ENCODE peak calls at places on chromosomes 4 and X, in seven cellular contexts. Y is breast epithelium, Q is cardiac muscle cell, O is left ventricle myocardium inferior, E is transverse colon, F is testis, J is stomach. L is an unnamed sample.

GRCh38 chrX:150587585-150588503 is 19.4 kb downstream of the MTM1 start:
- DNase-seq in Y (no peak), Q (peak; percentile 46), O (no peak), E (no peak), F (no peak), J (no peak), L (peak; percentile 54)

GRCh38 chrX:20595928-20596550 is 329.3 kb upstream of the RPS6KA3 start:
- DNase-seq in Y (no peak), Q (peak; percentile 25), O (no peak), E (no peak), F (no peak), J (no peak), L (no peak)

GRCh38 chr4:145179201-145179860 is 1.1 kb downstream of the OTUD4 start:
- DNase-seq in Y (peak; percentile 57), Q (peak; percentile 63), O (peak; percentile 80), E (peak; percentile 85), F (peak; percentile 82), J (peak; percentile 79), L (peak; percentile 80)

GRCh38 chr4:168558587-168558986 is 61.7 kb downstream of the PALLD start:
- DNase-seq in Y (no peak), Q (peak; percentile 68), O (no peak), E (no peak), F (no peak), J (no peak), L (no peak)

GRCh38 chr4:36385951-36386561 is 104.6 kb downstream of the DTHD1 start:
- DNase-seq in Y (no peak), Q (no peak), O (no peak), E (peak; percentile 11), F (no peak), J (no peak), L (no peak)

GRCh38 chrX:147749308-147749707 is 162.4 kb upstream of the FMR1 start:
- DNase-seq in Y (no peak), Q (no peak), O (no peak), E (no peak), F (no peak), J (no peak), L (no peak)

GRCh38 chrX:135000516-135000915 is 9.7 kb downstream of the SMIM10 start:
- DNase-seq in Y (no peak), Q (no peak), O (no peak), E (no peak), F (no peak), J (no peak), L (no peak)

GRCh38 chr4:120809518-120809917 is 113.0 kb downstream of the PRDM5 start:
- DNase-seq in Y (no peak), Q (no peak), O (no peak), E (no peak), F (no peak), J (no peak), L (no peak)

GRCh38 chrX:153408221-153408721 is 3.0 kb upstream of the ZFP92 start:
- DNase-seq in Y (no peak), Q (no peak), O (no peak), E (no peak), F (no peak), J (no peak), L (no peak)

GRCh38 chr4:138311771-138312535 is 69.8 kb upstream of the SLC7A11 start:
- DNase-seq in Y (no peak), Q (peak; percentile 18), O (no peak), E (no peak), F (no peak), J (no peak), L (no peak)

GRCh38 chr4:40525811-40526598 is 103.7 kb downstream of the RBM47 start:
- DNase-seq in Y (peak; percentile 39), Q (peak; percentile 93), O (no peak), E (no peak), F (peak; percentile 64), J (peak; percentile 53), L (no peak)

GRCh38 chr4:19327364-19327763 is 924.3 kb upstream of the SLIT2 start:
- DNase-seq in Y (no peak), Q (no peak), O (no peak), E (no peak), F (no peak), J (no peak), L (no peak)

GRCh38 chrX:133668225-133668931 is 253.1 kb upstream of the GPC4 start:
- DNase-seq in Y (no peak), Q (no peak), O (no peak), E (no peak), F (no peak), J (no peak), L (no peak)

GRCh38 chr4:180363817-180364216 is 1879.4 kb upstream of the TENM3 start:
- DNase-seq in Y (no peak), Q (no peak), O (no peak), E (no peak), F (no peak), J (no peak), L (no peak)

GRCh38 chr4:184273166-184274147 is 55.8 kb upstream of the ENPP6 start:
- DNase-seq in Y (no peak), Q (no peak), O (no peak), E (no peak), F (no peak), J (no peak), L (no peak)

GRCh38 chr4:182142146-182143085 is 100.8 kb upstream of the TENM3 start:
- DNase-seq in Y (no peak), Q (peak; percentile 58), O (no peak), E (no peak), F (peak; percentile 36), J (no peak), L (no peak)

GRCh38 chrX:101257448-101258259 is 33.5 kb downstream of the TAF7L start:
- DNase-seq in Y (no peak), Q (peak; percentile 1), O (no peak), E (no peak), F (no peak), J (no peak), L (no peak)

GRCh38 chr4:144861471-144861870 is 215.5 kb downstream of the HHIP start:
- DNase-seq in Y (no peak), Q (no peak), O (no peak), E (no peak), F (no peak), J (no peak), L (peak; percentile 4)

GRCh38 chr4:1031956-1032795 is 20.8 kb downstream of the FGFRL1 start:
- DNase-seq in Y (no peak), Q (no peak), O (no peak), E (no peak), F (no peak), J (peak; percentile 49), L (no peak)

GRCh38 chr4:183504930-183505555 is at the start of gene ING2:
- DNase-seq in Y (peak; percentile 27), Q (no peak), O (peak; percentile 20), E (no peak), F (peak; percentile 84), J (no peak), L (no peak)

GRCh38 chr4:32429151-32429550 is 1709.0 kb downstream of the PCDH7 start:
- DNase-seq in Y (no peak), Q (peak; percentile 36), O (no peak), E (no peak), F (no peak), J (no peak), L (no peak)

GRCh38 chr4:87632469-87632868 is 17.6 kb upstream of the DMP1 start:
- DNase-seq in Y (no peak), Q (peak; percentile 21), O (no peak), E (no peak), F (no peak), J (no peak), L (no peak)

GRCh38 chr4:126603851-126604250 is 1028.9 kb upstream of the INTU start:
- DNase-seq in Y (no peak), Q (no peak), O (no peak), E (no peak), F (no peak), J (no peak), L (no peak)

GRCh38 chrX:87571965-87572364 is 54.4 kb downstream of the KLHL4 start:
- DNase-seq in Y (no peak), Q (peak; percentile 26), O (no peak), E (no peak), F (no peak), J (no peak), L (no peak)

GRCh38 chr4:73452953-73453700 is 17.1 kb downstream of the AFP start:
- DNase-seq in Y (no peak), Q (peak; percentile 6), O (no peak), E (peak; percentile 56), F (no peak), J (no peak), L (no peak)

GRCh38 chr4:46850026-46850425 is 59.0 kb downstream of the COX7B2 start:
- DNase-seq in Y (no peak), Q (no peak), O (no peak), E (no peak), F (no peak), J (no peak), L (no peak)
- H3K4me1 ChIP-seq in Y (no peaks in the 10 kb centered on the region), Q (no peaks in the 10 kb centered on the region), O (no peaks in the 10 kb centered on the region), E (no peaks in the 10 kb centered on the region), F (no peaks in the 10 kb centered on the region), J (no peaks in the 10 kb centered on the region), L (no peaks in the 10 kb centered on the region)

DNA sequence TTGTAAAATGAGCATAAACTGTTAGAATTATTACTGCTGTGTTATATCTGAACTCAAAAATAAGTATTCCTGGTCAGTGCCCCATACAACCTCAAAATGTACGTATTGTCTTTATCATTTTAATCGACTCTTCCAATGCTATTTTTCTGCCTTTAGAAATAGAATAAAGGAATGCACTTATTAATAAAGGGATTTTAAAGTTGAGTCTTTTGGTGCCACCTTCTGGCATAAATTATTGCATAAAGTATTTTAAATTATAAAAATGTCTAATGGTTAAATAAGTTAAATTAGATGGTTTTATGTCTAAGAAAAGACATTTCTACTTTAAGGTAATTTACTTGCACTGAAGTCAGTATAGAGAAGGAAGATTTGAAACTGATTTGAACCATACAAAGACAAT is 424.0 kb upstream of the NDST4 start:
- DNase-seq in Y (no peak), Q (no peak), O (no peak), E (no peak), F (no peak), J (no peak), L (no peak)
- TF ChIP-seq CTCF in Y (no peak), Q (no peak), O (no peak), E (peak; percentile 9), F (no peak), J (peak; percentile 9), L (no peak)

DNA sequence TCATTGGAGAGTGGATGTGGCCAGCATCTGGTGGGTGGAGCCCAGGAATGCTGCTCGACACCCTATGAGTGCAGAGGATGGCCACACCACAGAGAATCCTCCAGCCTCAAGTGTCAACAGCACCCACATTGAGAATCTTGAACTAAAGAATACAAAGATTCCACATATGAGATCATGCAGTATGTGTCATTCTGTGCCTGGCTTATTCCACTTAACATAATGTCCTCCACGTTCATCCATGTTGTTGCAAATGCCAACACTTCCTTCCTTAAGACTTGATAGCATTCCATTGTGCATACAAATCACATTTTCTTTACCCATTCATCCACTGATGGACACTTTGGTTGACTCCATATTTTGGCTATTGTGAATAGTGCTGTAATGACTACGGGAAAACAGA is 145.8 kb downstream of the PRKX start:
- DNase-seq in Y (no peak), Q (no peak), O (no peak), E (no peak), F (no peak), J (no peak), L (no peak)
- H3K36me3 ChIP-seq in Y (no peaks in the 10 kb centered on the region), Q (no peaks in the 10 kb centered on the region), O (no peaks in the 10 kb centered on the region), E (no peaks in the 10 kb centered on the region), F (no peaks in the 10 kb centered on the region), J (no peaks in the 10 kb centered on the region), L (no peaks in the 10 kb centered on the region)

DNA sequence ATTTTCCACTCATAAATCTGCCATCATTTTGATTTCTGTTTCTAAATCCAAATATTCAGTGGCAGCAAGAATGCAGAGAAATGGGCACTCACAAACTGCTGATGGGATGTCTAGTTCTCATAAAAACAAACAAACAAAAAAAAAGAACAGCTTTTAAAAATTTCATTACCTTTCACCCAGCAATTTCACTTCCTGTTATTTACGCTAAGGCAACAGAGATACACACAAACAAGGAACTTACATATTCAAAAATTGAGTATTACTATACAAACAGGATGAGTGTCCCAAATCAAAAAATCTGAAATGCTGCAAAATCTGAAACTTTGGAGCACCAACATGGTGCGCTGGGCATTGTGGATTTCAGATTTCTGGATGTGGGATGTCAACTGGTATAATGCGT is 36.4 kb downstream of the FAT1 start:
- DNase-seq in Y (no peak), Q (no peak), O (no peak), E (no peak), F (no peak), J (no peak), L (no peak)
- H3K4me1 ChIP-seq in Y (peaks cover 11% of the 10 kb centered on the region), Q (peaks cover 25% of the 10 kb centered on the region), O (peaks cover 72% of the 10 kb centered on the region), E (peaks cover 21% of the 10 kb centered on the region), F (peaks cover 9% of the 10 kb centered on the region), J (peaks cover 24% of the 10 kb centered on the region), L (peaks cover 6% of the 10 kb centered on the region)